ENCODE peak calls at places on chromosomes 11 and 22, in seven cellular contexts. One of them, this sample, is unnamed.
A peak's percentile ranks its signal among the peaks of the same experiment; 100 is the strongest.

GRCh38 chr11:8671242-8671641 is 11.2 kb downstream of the TRIM66 start:
- DNase-seq in fibroblast of lung: peak; percentile 95
- DNase-seq in OCI-LY7: no peak
- DNase-seq in Karpas-422: no peak
- DNase-seq in PC-9: no peak
- DNase-seq in PC-3: peak; percentile 80
- DNase-seq in neural progenitor cell: peak; percentile 97
- DNase-seq in this sample: peak; percentile 52

GRCh38 chr11:43962383-43962969 is 20.0 kb downstream of the C11orf96 start:
- DNase-seq in OCI-LY7: no peak
- DNase-seq in fibroblast of lung: no peak
- DNase-seq in Karpas-422: no peak
- DNase-seq in neural progenitor cell: peak; percentile 49
- DNase-seq in PC-9: no peak
- DNase-seq in PC-3: no peak
- DNase-seq in this sample: peak; percentile 41

GRCh38 chr11:104547996-104548661 is 350.1 kb downstream of the CASP12 start:
- DNase-seq in Karpas-422: peak; percentile 71
- DNase-seq in OCI-LY7: no peak
- DNase-seq in neural progenitor cell: no peak
- DNase-seq in PC-3: no peak
- DNase-seq in fibroblast of lung: peak; percentile 47
- DNase-seq in PC-9: no peak
- DNase-seq in this sample: no peak

GRCh38 chr11:45079943-45080719 is 66.3 kb upstream of the PRDM11 start:
- DNase-seq in neural progenitor cell: no peak
- DNase-seq in PC-9: no peak
- DNase-seq in PC-3: no peak
- DNase-seq in Karpas-422: peak; percentile 86
- DNase-seq in OCI-LY7: peak; percentile 94
- DNase-seq in fibroblast of lung: no peak
- DNase-seq in this sample: no peak

GRCh38 chr22:28601915-28602314 is 77.7 kb downstream of the TTC28 start:
- DNase-seq in neural progenitor cell: no peak
- DNase-seq in fibroblast of lung: no peak
- DNase-seq in Karpas-422: no peak
- DNase-seq in PC-9: no peak
- DNase-seq in PC-3: no peak
- DNase-seq in OCI-LY7: no peak
- DNase-seq in this sample: no peak

GRCh38 chr22:43812890-43813289 is 785 bp upstream of the EFCAB6 start:
- DNase-seq in Karpas-422: no peak
- DNase-seq in fibroblast of lung: no peak
- DNase-seq in PC-3: no peak
- DNase-seq in neural progenitor cell: no peak
- DNase-seq in OCI-LY7: no peak
- DNase-seq in PC-9: no peak
- DNase-seq in this sample: no peak

GRCh38 chr11:97445561-97445960 is 1055.7 kb downstream of the JRKL start:
- DNase-seq in PC-9: no peak
- DNase-seq in PC-3: no peak
- DNase-seq in OCI-LY7: no peak
- DNase-seq in neural progenitor cell: no peak
- DNase-seq in fibroblast of lung: no peak
- DNase-seq in Karpas-422: no peak
- DNase-seq in this sample: no peak

GRCh38 chr22:43789452-43789851 is 22.7 kb downstream of the EFCAB6 start:
- DNase-seq in OCI-LY7: no peak
- DNase-seq in neural progenitor cell: no peak
- DNase-seq in Karpas-422: no peak
- DNase-seq in fibroblast of lung: peak; percentile 87
- DNase-seq in PC-9: peak; percentile 40
- DNase-seq in PC-3: peak; percentile 70
- DNase-seq in this sample: peak; percentile 76

GRCh38 chr22:48976556-48977535 is 850.8 kb downstream of the BRD1 start:
- DNase-seq in Karpas-422: no peak
- DNase-seq in neural progenitor cell: no peak
- DNase-seq in PC-3: no peak
- DNase-seq in fibroblast of lung: no peak
- DNase-seq in PC-9: no peak
- DNase-seq in OCI-LY7: no peak
- DNase-seq in this sample: no peak

GRCh38 chr22:45335021-45335818 is 25.5 kb downstream of the FAM118A start:
- DNase-seq in fibroblast of lung: no peak
- DNase-seq in OCI-LY7: no peak
- DNase-seq in neural progenitor cell: peak; percentile 66
- DNase-seq in PC-3: no peak
- DNase-seq in PC-9: no peak
- DNase-seq in Karpas-422: no peak
- DNase-seq in this sample: no peak

GRCh38 chr11:6453152-6453551 is 12.4 kb upstream of the HPX start:
- DNase-seq in OCI-LY7: no peak
- DNase-seq in PC-9: no peak
- DNase-seq in neural progenitor cell: no peak
- DNase-seq in PC-3: no peak
- DNase-seq in Karpas-422: no peak
- DNase-seq in fibroblast of lung: no peak
- DNase-seq in this sample: no peak

GRCh38 chr11:66882540-66882939 is 25.7 kb downstream of the LRFN4 start:
- DNase-seq in OCI-LY7: no peak
- DNase-seq in fibroblast of lung: no peak
- DNase-seq in Karpas-422: no peak
- DNase-seq in PC-9: no peak
- DNase-seq in PC-3: no peak
- DNase-seq in neural progenitor cell: no peak
- DNase-seq in this sample: no peak

GRCh38 chr22:30354644-30355043 is 2.0 kb downstream of the SF3A1 start:
- DNase-seq in fibroblast of lung: no peak
- DNase-seq in PC-9: no peak
- DNase-seq in Karpas-422: no peak
- DNase-seq in neural progenitor cell: no peak
- DNase-seq in PC-3: no peak
- DNase-seq in OCI-LY7: no peak
- DNase-seq in this sample: no peak

GRCh38 chr22:27655582-27656185 is 145.9 kb downstream of the MN1 start:
- DNase-seq in fibroblast of lung: no peak
- DNase-seq in OCI-LY7: no peak
- DNase-seq in neural progenitor cell: no peak
- DNase-seq in PC-3: no peak
- DNase-seq in PC-9: no peak
- DNase-seq in Karpas-422: no peak
- DNase-seq in this sample: no peak

GRCh38 chr11:119460582-119460981 is 37.6 kb upstream of the THY1 start:
- DNase-seq in Karpas-422: peak; percentile 53
- DNase-seq in OCI-LY7: peak; percentile 35
- DNase-seq in PC-9: no peak
- DNase-seq in PC-3: no peak
- DNase-seq in fibroblast of lung: peak; percentile 96
- DNase-seq in neural progenitor cell: no peak
- DNase-seq in this sample: no peak

GRCh38 chr22:46974631-46975585 is 212.5 kb downstream of the TBC1D22A start:
- DNase-seq in PC-3: no peak
- DNase-seq in PC-9: no peak
- DNase-seq in neural progenitor cell: no peak
- DNase-seq in fibroblast of lung: no peak
- DNase-seq in OCI-LY7: no peak
- DNase-seq in Karpas-422: no peak
- DNase-seq in this sample: no peak

GRCh38 chr11:62974848-62975522 is 9.8 kb downstream of the SLC22A6 start:
- DNase-seq in Karpas-422: peak; percentile 71
- DNase-seq in neural progenitor cell: peak; percentile 67
- DNase-seq in OCI-LY7: peak; percentile 38
- DNase-seq in PC-3: peak; percentile 55
- DNase-seq in PC-9: peak; percentile 31
- DNase-seq in fibroblast of lung: no peak
- DNase-seq in this sample: peak; percentile 73

GRCh38 chr11:10828407-10828806 is 19.7 kb upstream of the EIF4G2 start:
- DNase-seq in Karpas-422: no peak
- DNase-seq in OCI-LY7: no peak
- DNase-seq in fibroblast of lung: no peak
- DNase-seq in PC-9: no peak
- DNase-seq in PC-3: no peak
- DNase-seq in neural progenitor cell: no peak
- DNase-seq in this sample: no peak

GRCh38 chr11:134573857-134574256 is 161.8 kb upstream of the B3GAT1 start:
- DNase-seq in PC-3: no peak
- DNase-seq in PC-9: no peak
- DNase-seq in neural progenitor cell: no peak
- DNase-seq in OCI-LY7: no peak
- DNase-seq in Karpas-422: no peak
- DNase-seq in fibroblast of lung: no peak
- DNase-seq in this sample: no peak

GRCh38 chr22:49266561-49267519 is 560.8 kb downstream of the BRD1 start:
- DNase-seq in PC-9: no peak
- DNase-seq in OCI-LY7: no peak
- DNase-seq in fibroblast of lung: no peak
- DNase-seq in neural progenitor cell: peak; percentile 41
- DNase-seq in PC-3: no peak
- DNase-seq in Karpas-422: no peak
- DNase-seq in this sample: no peak

GRCh38 chr11:115194798-115195101 is 309.5 kb downstream of the CADM1 start:
- DNase-seq in Karpas-422: no peak
- DNase-seq in PC-3: no peak
- DNase-seq in neural progenitor cell: no peak
- DNase-seq in OCI-LY7: peak; percentile 10
- DNase-seq in PC-9: no peak
- DNase-seq in fibroblast of lung: peak; percentile 83
- DNase-seq in this sample: no peak

GRCh38 chr22:48749555-48750227 is 1078.0 kb downstream of the BRD1 start:
- DNase-seq in PC-3: no peak
- DNase-seq in PC-9: no peak
- DNase-seq in Karpas-422: no peak
- DNase-seq in fibroblast of lung: no peak
- DNase-seq in OCI-LY7: no peak
- DNase-seq in neural progenitor cell: no peak
- DNase-seq in this sample: peak; percentile 2

GRCh38 chr11:44275241-44275640 is 34.7 kb downstream of the ALX4 start:
- DNase-seq in PC-3: no peak
- DNase-seq in neural progenitor cell: no peak
- DNase-seq in Karpas-422: no peak
- DNase-seq in OCI-LY7: no peak
- DNase-seq in fibroblast of lung: no peak
- DNase-seq in PC-9: no peak
- DNase-seq in this sample: no peak

GRCh38 chr11:45089251-45089650 is 57.2 kb upstream of the PRDM11 start:
- DNase-seq in Karpas-422: no peak
- DNase-seq in OCI-LY7: no peak
- DNase-seq in PC-3: peak; percentile 80
- DNase-seq in fibroblast of lung: peak; percentile 99
- DNase-seq in neural progenitor cell: no peak
- DNase-seq in PC-9: no peak
- DNase-seq in this sample: no peak

GRCh38 chr22:26585104-26585790 is 4.7 kb downstream of the TPST2 start:
- DNase-seq in neural progenitor cell: no peak
- DNase-seq in Karpas-422: no peak
- DNase-seq in PC-9: peak; percentile 62
- DNase-seq in PC-3: peak; percentile 81
- DNase-seq in OCI-LY7: no peak
- DNase-seq in fibroblast of lung: peak; percentile 80
- DNase-seq in this sample: peak; percentile 62

GRCh38 chr22:48226026-48227013 is 1463.9 kb downstream of the TBC1D22A start:
- DNase-seq in PC-3: no peak
- DNase-seq in OCI-LY7: no peak
- DNase-seq in Karpas-422: no peak
- DNase-seq in fibroblast of lung: no peak
- DNase-seq in neural progenitor cell: no peak
- DNase-seq in PC-9: no peak
- DNase-seq in this sample: no peak

GRCh38 chr11:126474220-126474619 is 118.7 kb downstream of the ST3GAL4 start:
- DNase-seq in PC-3: no peak
- DNase-seq in neural progenitor cell: no peak
- DNase-seq in OCI-LY7: no peak
- DNase-seq in PC-9: no peak
- DNase-seq in Karpas-422: no peak
- DNase-seq in fibroblast of lung: no peak
- DNase-seq in this sample: no peak

GRCh38 chr11:111730871-111731591 is 35.2 kb downstream of the PPP2R1B start:
- DNase-seq in neural progenitor cell: no peak
- DNase-seq in fibroblast of lung: peak; percentile 37
- DNase-seq in Karpas-422: no peak
- DNase-seq in PC-9: peak; percentile 39
- DNase-seq in PC-3: peak; percentile 89
- DNase-seq in OCI-LY7: no peak
- DNase-seq in this sample: peak; percentile 61
- H4K20me1 ChIP-seq in neural progenitor cell: peaks cover 11% of the 10 kb centered on the region
- H4K20me1 ChIP-seq in fibroblast of lung: no peaks in the 10 kb centered on the region
- H4K20me1 ChIP-seq in Karpas-422: no peaks in the 10 kb centered on the region
- H4K20me1 ChIP-seq in PC-9: no peaks in the 10 kb centered on the region
- H4K20me1 ChIP-seq in PC-3: no peaks in the 10 kb centered on the region
- H4K20me1 ChIP-seq in OCI-LY7: no peaks in the 10 kb centered on the region
- H4K20me1 ChIP-seq in this sample: no peaks in the 10 kb centered on the region

GRCh38 chr11:19790831-19791552 is 78.4 kb downstream of the NAV2 start:
- DNase-seq in neural progenitor cell: no peak
- DNase-seq in Karpas-422: peak; percentile 55
- DNase-seq in PC-3: no peak
- DNase-seq in PC-9: no peak
- DNase-seq in fibroblast of lung: no peak
- DNase-seq in OCI-LY7: peak; percentile 32
- DNase-seq in this sample: no peak
- H4K20me1 ChIP-seq in neural progenitor cell: peaks cover 17% of the 10 kb centered on the region
- H4K20me1 ChIP-seq in Karpas-422: no peaks in the 10 kb centered on the region
- H4K20me1 ChIP-seq in PC-3: no peaks in the 10 kb centered on the region
- H4K20me1 ChIP-seq in PC-9: peaks cover 5% of the 10 kb centered on the region
- H4K20me1 ChIP-seq in fibroblast of lung: peaks cover 5% of the 10 kb centered on the region
- H4K20me1 ChIP-seq in OCI-LY7: no peaks in the 10 kb centered on the region
- H4K20me1 ChIP-seq in this sample: no peaks in the 10 kb centered on the region

DNA sequence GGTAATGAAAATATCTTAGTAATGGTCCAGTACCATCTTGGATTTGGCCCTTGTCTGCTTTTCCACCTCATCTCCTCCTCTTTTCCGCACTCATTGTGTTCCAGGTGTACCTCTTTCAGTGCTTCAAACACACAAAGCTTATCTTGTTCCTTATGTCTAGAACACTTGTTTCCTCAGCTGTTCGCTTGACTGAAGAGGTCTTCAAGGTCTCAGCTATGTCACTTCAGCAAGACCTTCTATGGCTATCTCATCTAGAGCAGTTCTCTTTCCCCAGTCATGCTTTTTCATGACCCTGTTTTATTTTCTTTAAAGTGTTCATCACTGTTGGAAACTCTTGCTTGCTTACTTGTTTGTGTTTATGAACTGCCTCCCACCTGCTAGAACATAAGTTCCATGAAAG is 47.4 kb downstream of the UVRAG start:
- DNase-seq in Karpas-422: no peak
- DNase-seq in fibroblast of lung: no peak
- DNase-seq in neural progenitor cell: no peak
- DNase-seq in OCI-LY7: no peak
- DNase-seq in PC-3: no peak
- DNase-seq in PC-9: no peak
- DNase-seq in this sample: no peak
- H4K20me1 ChIP-seq in Karpas-422: no peaks in the 10 kb centered on the region
- H4K20me1 ChIP-seq in fibroblast of lung: no peaks in the 10 kb centered on the region
- H4K20me1 ChIP-seq in neural progenitor cell: no peaks in the 10 kb centered on the region
- H4K20me1 ChIP-seq in OCI-LY7: peaks cover 7% of the 10 kb centered on the region
- H4K20me1 ChIP-seq in PC-3: no peaks in the 10 kb centered on the region
- H4K20me1 ChIP-seq in PC-9: peaks cover 4% of the 10 kb centered on the region
- H4K20me1 ChIP-seq in this sample: peaks cover 2% of the 10 kb centered on the region

DNA sequence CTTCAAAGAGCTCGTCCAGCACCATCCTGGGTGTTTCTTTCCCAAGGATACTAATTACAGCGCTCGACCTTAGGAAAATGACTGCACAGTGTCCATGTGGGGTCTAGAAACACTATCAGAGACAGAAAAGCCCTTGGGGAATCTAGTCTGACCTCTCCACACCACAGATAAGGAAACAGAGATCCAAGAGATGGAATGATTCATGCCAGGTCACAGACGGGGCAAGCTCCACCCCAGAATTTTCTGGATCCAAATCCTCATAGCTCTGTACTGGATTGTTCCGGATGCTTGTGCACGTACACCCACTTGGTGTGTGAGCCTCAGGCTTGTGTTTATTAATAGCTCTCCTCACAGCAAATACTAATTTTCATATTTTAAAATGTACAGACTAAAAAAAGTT is 11.3 kb downstream of the ABTB2 start:
- DNase-seq in neural progenitor cell: no peak
- DNase-seq in PC-9: peak; percentile 55
- DNase-seq in PC-3: no peak
- DNase-seq in OCI-LY7: no peak
- DNase-seq in Karpas-422: no peak
- DNase-seq in fibroblast of lung: peak; percentile 16
- DNase-seq in this sample: no peak
- H4K20me1 ChIP-seq in neural progenitor cell: no peaks in the 10 kb centered on the region
- H4K20me1 ChIP-seq in PC-9: no peaks in the 10 kb centered on the region
- H4K20me1 ChIP-seq in PC-3: peaks cover 7% of the 10 kb centered on the region
- H4K20me1 ChIP-seq in OCI-LY7: no peaks in the 10 kb centered on the region
- H4K20me1 ChIP-seq in Karpas-422: no peaks in the 10 kb centered on the region
- H4K20me1 ChIP-seq in fibroblast of lung: no peaks in the 10 kb centered on the region
- H4K20me1 ChIP-seq in this sample: peaks cover 56% of the 10 kb centered on the region

This sample was measured in hepatocyte.